ENCODE peak calls at places on chromosomes 16 and 17, in five cellular contexts. I is cardiac fibroblast, M is endodermal cell, G is lower leg skin, B is IMR-90. Q is an unnamed sample.

GRCh38 chr17:50027639-50028206 is 28.2 kb upstream of the ITGA3 start:
- DNase-seq in I (peak), M (peak), G (peak), B (peak), Q (peak)

GRCh38 chr16:75494696-75495601 is at the start of gene CHST6:
- DNase-seq in I (peak), M (peak), G (no peak), B (no peak), Q (no peak)

GRCh38 chr16:78894872-78895271 is 705.7 kb downstream of the MAF start:
- DNase-seq in I (no peak), M (no peak), G (no peak), B (no peak), Q (no peak)

GRCh38 chr16:75456971-75457370 is 7.5 kb downstream of the TMEM170A start:
- DNase-seq in I (no peak), M (peak), G (peak), B (no peak), Q (no peak)

GRCh38 chr17:77346765-77347164 is 206.0 kb downstream of the SEC14L1 start:
- DNase-seq in I (no peak), M (no peak), G (peak), B (no peak), Q (no peak)

GRCh38 chr16:65634291-65634690 is 512.4 kb upstream of the CDH11 start:
- DNase-seq in I (peak), M (peak), G (no peak), B (peak), Q (no peak)

GRCh38 chr17:55641559-55642160 is 81.0 kb downstream of the TMEM100 start:
- DNase-seq in I (peak), M (peak), G (peak), B (peak), Q (peak)

GRCh38 chr16:87099001-87099740 is 218.0 kb downstream of the C16orf95 start:
- DNase-seq in I (no peak), M (no peak), G (peak), B (no peak), Q (no peak)

GRCh38 chr17:49325980-49326379 is 36.1 kb downstream of the ZNF652 start:
- DNase-seq in I (no peak), M (no peak), G (no peak), B (no peak), Q (no peak)

GRCh38 chr17:20922128-20922670 is 120.6 kb downstream of the USP22 start:
- DNase-seq in I (peak), M (no peak), G (no peak), B (peak), Q (peak)

GRCh38 chr16:27355610-27356009 is 41.8 kb downstream of the IL4R start:
- DNase-seq in I (peak), M (peak), G (peak), B (peak), Q (peak)

GRCh38 chr17:45824901-45825492 is 19.7 kb upstream of the SPPL2C start:
- DNase-seq in I (no peak), M (no peak), G (no peak), B (no peak), Q (no peak)

GRCh38 chr16:12507366-12507765 is 296.3 kb downstream of the CPPED1 start:
- DNase-seq in I (no peak), M (no peak), G (no peak), B (peak), Q (peak)

GRCh38 chr16:80611171-80611929 is 70.6 kb downstream of the DYNLRB2 start:
- DNase-seq in I (no peak), M (peak), G (peak), B (no peak), Q (no peak)

GRCh38 chr16:1775846-1776671 is 3.1 kb upstream of the MRPS34 start:
- DNase-seq in I (no peak), M (no peak), G (no peak), B (no peak), Q (no peak)

GRCh38 chr16:719815-720506 is 985 bp upstream of the ANTKMT start:
- DNase-seq in I (no peak), M (peak), G (no peak), B (no peak), Q (no peak)
- TF ChIP-seq CTCF in I (peak), M (no peak), G (no peak), B (peak), Q (peak)

GRCh38 chr17:4577386-4577993 is 6.8 kb upstream of the SMTNL2 start:
- DNase-seq in I (peak), M (no peak), G (no peak), B (no peak), Q (no peak)
- H3K4me3 ChIP-seq in I (no peak), M (no peak), G (no peak), B (no peak), Q (no peak)

GRCh38 chr17:39073916-39074315 is 77.5 kb downstream of the PLXDC1 start:
- DNase-seq in I (no peak), M (no peak), G (no peak), B (no peak), Q (no peak)

GRCh38 chr17:39080416-39081179 is 70.8 kb downstream of the PLXDC1 start:
- DNase-seq in I (peak), M (no peak), G (no peak), B (peak), Q (peak)

GRCh38 chr17:39079836-39080235 is 71.6 kb downstream of the PLXDC1 start:
- DNase-seq in I (no peak), M (no peak), G (no peak), B (no peak), Q (no peak)

GRCh38 chr17:39077252-39077651 is 74.2 kb downstream of the PLXDC1 start:
- DNase-seq in I (no peak), M (no peak), G (no peak), B (no peak), Q (no peak)

GRCh38 chr17:39077874-39078273 is 73.6 kb downstream of the PLXDC1 start:
- DNase-seq in I (no peak), M (no peak), G (no peak), B (no peak), Q (no peak)
- TF ChIP-seq CTCF in I (peak), M (peak), G (no peak), B (peak), Q (peak)

GRCh38 chr16:17067882-17068281 is 402.9 kb downstream of the XYLT1 start:
- DNase-seq in I (no peak), M (no peak), G (no peak), B (no peak), Q (no peak)

GRCh38 chr16:17068524-17068923 is 402.2 kb downstream of the XYLT1 start:
- DNase-seq in I (no peak), M (no peak), G (no peak), B (no peak), Q (no peak)

GRCh38 chr16:17072104-17072503 is 398.7 kb downstream of the XYLT1 start:
- DNase-seq in I (no peak), M (no peak), G (no peak), B (peak), Q (no peak)

GRCh38 chr16:17076121-17076757 is 394.5 kb downstream of the XYLT1 start:
- DNase-seq in I (no peak), M (no peak), G (no peak), B (peak), Q (no peak)

DNA sequence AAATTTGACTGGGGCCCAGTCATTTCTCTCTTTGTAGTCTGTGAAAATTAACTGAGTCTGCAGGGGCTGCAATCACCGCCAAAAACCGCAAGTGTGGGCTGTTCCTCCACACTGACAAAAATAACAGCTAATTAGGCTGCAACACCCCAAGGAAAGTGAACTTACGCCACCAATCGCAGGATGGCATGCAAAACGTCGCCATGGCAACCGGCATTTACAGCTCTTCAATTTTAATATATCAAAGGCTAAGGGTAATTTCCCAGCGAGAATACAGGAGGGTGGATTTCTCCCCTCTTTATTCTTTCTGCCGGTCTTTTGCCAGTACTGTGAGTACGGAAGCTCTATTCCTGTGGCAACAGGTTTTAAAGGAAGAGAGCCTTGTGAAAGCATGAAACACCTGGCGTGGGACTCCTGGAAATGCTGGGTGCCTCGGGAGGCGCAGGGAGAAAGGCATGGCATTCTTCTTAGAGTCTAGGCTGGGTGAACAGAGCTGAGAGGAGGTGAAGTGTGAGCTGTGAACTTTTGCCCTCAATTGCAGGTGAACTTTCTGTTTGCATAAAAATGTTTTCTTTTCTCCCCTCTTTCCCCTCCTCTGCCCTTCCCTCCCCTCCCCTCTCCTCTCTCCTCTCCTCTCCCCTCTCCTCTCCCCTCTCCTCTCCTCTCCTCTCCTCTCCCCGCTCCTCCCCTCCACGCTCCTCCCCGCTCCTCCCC is 399.7 kb downstream of the XYLT1 start:
- DNase-seq in I (no peak), M (peak), G (no peak), B (no peak), Q (no peak)
- H3K4me3 ChIP-seq in I (no peak), M (no peak), G (no peak), B (no peak), Q (no peak)

DNA sequence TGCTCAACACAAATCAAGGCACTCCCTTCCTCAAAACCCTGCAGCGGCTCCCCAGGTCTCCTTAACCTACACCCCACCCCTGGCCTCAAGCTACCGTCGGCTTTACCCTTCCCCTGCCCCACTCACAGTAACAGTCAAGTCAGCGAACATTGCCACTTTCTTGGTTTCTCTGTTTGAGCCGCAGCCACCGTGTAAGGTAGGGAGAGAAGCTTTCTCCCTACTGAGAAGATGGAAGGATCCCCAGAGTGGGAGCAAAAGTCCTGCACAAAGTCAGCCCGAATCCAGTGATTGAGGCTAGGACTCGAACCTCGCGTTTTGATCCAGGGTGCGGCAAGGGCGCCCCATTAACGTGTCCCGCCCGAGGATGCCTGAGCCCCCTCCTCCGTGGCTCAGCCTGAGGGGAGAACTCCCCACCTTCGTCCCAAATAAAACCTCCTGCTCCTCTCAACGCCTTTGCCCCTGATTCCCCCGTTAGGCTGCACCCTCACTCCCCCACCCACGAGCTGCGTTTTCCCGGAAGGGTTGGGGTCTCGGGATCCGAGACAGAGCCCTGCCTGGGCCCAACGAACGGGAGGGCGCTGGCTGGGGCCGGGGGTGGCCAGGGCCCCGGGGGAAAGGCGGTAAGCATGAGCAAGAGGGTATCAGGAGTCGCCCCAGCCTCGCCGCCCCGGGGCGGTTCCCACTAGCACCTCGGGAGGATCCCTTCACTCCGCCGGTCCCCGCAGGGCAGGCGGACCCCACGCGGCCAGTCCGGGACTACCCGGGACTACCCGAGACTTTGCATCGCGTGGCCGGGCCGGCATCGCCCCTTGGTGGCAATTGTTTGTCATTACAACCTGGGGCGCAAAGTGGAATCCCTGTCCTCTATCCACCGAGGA is 9.9 kb upstream of the NAGS start:
- DNase-seq in I (peak), M (peak), G (peak), B (peak), Q (peak)
- TF ChIP-seq CTCF in I (peak), M (peak), G (no peak), B (peak), Q (peak)

GRCh38 chr17:44795421-44795820 is 34.7 kb downstream of the GJC1 start:
- DNase-seq in I (no peak), M (peak), G (peak), B (no peak), Q (no peak)

GRCh38 chr17:44797809-44798208 is 32.3 kb downstream of the GJC1 start:
- DNase-seq in I (no peak), M (peak), G (peak), B (peak), Q (peak)

GRCh38 chr17:44795928-44796327 is 34.2 kb downstream of the GJC1 start:
- DNase-seq in I (no peak), M (peak), G (peak), B (no peak), Q (no peak)

GRCh38 chr17:44798352-44798751 is 31.7 kb downstream of the GJC1 start:
- DNase-seq in I (no peak), M (no peak), G (no peak), B (no peak), Q (no peak)

DNA sequence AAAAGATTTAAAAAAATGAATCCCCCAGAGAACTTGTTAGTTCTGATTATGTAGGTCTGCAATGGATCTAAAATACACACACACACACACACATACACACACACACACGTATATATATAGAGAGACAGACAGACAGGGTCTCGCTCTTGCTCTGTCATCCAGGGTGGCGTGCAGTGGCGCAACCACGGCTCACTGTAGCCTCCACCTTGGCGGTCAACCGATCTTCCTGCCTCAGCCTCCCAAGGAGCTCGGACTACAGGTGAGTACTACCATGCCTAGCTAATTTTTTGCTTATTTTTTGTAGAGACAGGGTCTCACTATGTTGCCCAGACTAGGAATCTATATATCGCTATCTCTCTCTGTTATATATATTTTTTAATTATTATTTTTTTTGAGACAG is 33.4 kb downstream of the GJC1 start:
- DNase-seq in I (no peak), M (no peak), G (peak), B (no peak), Q (no peak)
- H3K4me3 ChIP-seq in I (no peak), M (no peak), G (no peak), B (no peak), Q (no peak)

Q was measured in fibroblast of villous mesenchyme.